ENCODE peak calls at places on chromosomes 11 and 22, in five cellular contexts. V is tibial nerve, Y is heart left ventricle, H is A549, S is aorta. M is an unnamed sample.

GRCh38 chr11:9855579-9856260 is 191.8 kb downstream of the SWAP70 start:
- DNase-seq in H (no peak), S (no peak), V (no peak), Y (no peak), M (no peak)

GRCh38 chr11:34631297-34631696 is 10.4 kb downstream of the EHF start:
- DNase-seq in H (no peak), S (no peak), V (no peak), Y (no peak), M (no peak)

GRCh38 chr11:19244084-19244483 is 3.3 kb upstream of the E2F8 start:
- DNase-seq in H (no peak), Y (no peak), S (no peak), V (no peak), M (no peak)

GRCh38 chr22:24969588-24970301 is 17.2 kb downstream of the KIAA1671 start:
- DNase-seq in H (no peak), V (peak; percentile 52), Y (peak; percentile 82), S (peak; percentile 77), M (peak; percentile 86)

GRCh38 chr11:123560001-123560400 is 94.4 kb downstream of the SCN3B start:
- DNase-seq in Y (peak; percentile 49), V (peak; percentile 16), H (no peak), S (peak; percentile 76), M (peak; percentile 28)

GRCh38 chr22:18033204-18033998 is 9.0 kb upstream of the MICAL3 start:
- DNase-seq in S (no peak), H (no peak), Y (peak; percentile 24), V (no peak), M (peak; percentile 79)

GRCh38 chr11:76750746-76751145 is 32.4 kb upstream of the TSKU start:
- DNase-seq in V (no peak), H (no peak), S (no peak), Y (no peak), M (no peak)

GRCh38 chr22:26846645-26847044 is 189.3 kb downstream of the MIAT start:
- DNase-seq in V (no peak), H (no peak), Y (no peak), S (no peak), M (no peak)

GRCh38 chr11:35390737-35391682 is 28.3 kb downstream of the SLC1A2 start:
- DNase-seq in V (no peak), Y (no peak), H (peak; percentile 37), S (no peak), M (no peak)

GRCh38 chr11:108616549-108616948 is 23.0 kb upstream of the EXPH5 start:
- DNase-seq in H (peak; percentile 79), Y (no peak), S (no peak), V (no peak), M (no peak)

GRCh38 chr11:68950268-68950667 is 30.5 kb downstream of the MRGPRD start:
- DNase-seq in S (no peak), Y (no peak), H (peak; percentile 68), V (no peak), M (no peak)

GRCh38 chr22:38097058-38097457 is 13.1 kb upstream of the SLC16A8 start:
- DNase-seq in Y (no peak), V (no peak), S (peak; percentile 29), H (no peak), M (no peak)

GRCh38 chr11:15197696-15198095 is 83.0 kb downstream of the INSC start:
- DNase-seq in Y (no peak), S (no peak), H (no peak), V (no peak), M (no peak)

GRCh38 chr11:126722006-126722736 is 278.4 kb downstream of the KIRREL3 start:
- DNase-seq in S (no peak), H (no peak), V (no peak), Y (no peak), M (no peak)

GRCh38 chr11:125945011-125945796 is 640 bp upstream of the VSIG10L2 start:
- DNase-seq in V (no peak), Y (no peak), S (no peak), H (no peak), M (no peak)

GRCh38 chr11:65014146-65014960 is at the start of gene ARL2:
- DNase-seq in H (peak; percentile 91), S (no peak), V (peak; percentile 15), Y (no peak), M (peak; percentile 47)

GRCh38 chr11:43269229-43269928 is 42.4 kb upstream of the API5 start:
- DNase-seq in V (no peak), H (no peak), Y (peak; percentile 25), S (no peak), M (no peak)

GRCh38 chr22:50479686-50480085 is 1.7 kb upstream of the ADM2 start:
- DNase-seq in H (no peak), S (no peak), Y (no peak), V (no peak), M (no peak)

GRCh38 chr11:2474059-2474901 is 29.5 kb downstream of the KCNQ1 start:
- DNase-seq in V (no peak), S (no peak), Y (no peak), H (no peak), M (peak; percentile 43)

GRCh38 chr22:36966851-36967535 is 52.3 kb downstream of the TST start:
- DNase-seq in H (no peak), V (no peak), S (no peak), Y (no peak), M (no peak)

GRCh38 chr22:31825513-31825912 is 71.7 kb downstream of the DEPDC5 start:
- DNase-seq in S (no peak), V (no peak), Y (no peak), H (no peak), M (no peak)

GRCh38 chr22:31818481-31819392 is 64.9 kb downstream of the DEPDC5 start:
- DNase-seq in Y (no peak), S (no peak), H (no peak), V (no peak), M (no peak)

GRCh38 chr22:31820655-31821054 is 66.8 kb downstream of the DEPDC5 start:
- DNase-seq in Y (no peak), H (no peak), S (no peak), V (no peak), M (no peak)

GRCh38 chr22:31822523-31822922 is 68.7 kb downstream of the DEPDC5 start:
- DNase-seq in V (no peak), H (no peak), Y (no peak), S (no peak), M (no peak)

DNA sequence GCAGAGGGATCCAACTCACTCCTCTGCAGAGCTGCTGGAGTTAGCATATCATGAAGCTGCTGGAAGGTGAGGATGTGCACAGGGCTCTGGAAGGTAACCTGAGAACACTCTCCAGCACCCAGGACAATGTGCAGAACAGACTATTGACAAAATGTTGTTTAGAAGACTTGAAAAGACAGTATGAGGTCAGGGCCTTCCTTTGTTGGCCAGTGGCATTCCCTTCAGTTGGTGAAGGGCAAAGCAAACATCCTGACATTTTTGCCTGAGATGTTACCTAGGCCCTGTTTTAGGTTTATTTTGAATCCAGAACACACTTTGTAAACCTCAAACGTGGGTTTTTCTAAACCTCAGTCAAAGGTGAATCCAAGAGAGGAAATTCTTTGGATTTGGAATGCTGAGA is 67.8 kb downstream of the DEPDC5 start:
- DNase-seq in Y (no peak), V (no peak), S (no peak), H (no peak), M (no peak)
- H3K9me3 ChIP-seq in Y (no peaks in the 10 kb centered on the region), V (no peaks in the 10 kb centered on the region), S (no peaks in the 10 kb centered on the region), H (no peaks in the 10 kb centered on the region), M (no peaks in the 10 kb centered on the region)

DNA sequence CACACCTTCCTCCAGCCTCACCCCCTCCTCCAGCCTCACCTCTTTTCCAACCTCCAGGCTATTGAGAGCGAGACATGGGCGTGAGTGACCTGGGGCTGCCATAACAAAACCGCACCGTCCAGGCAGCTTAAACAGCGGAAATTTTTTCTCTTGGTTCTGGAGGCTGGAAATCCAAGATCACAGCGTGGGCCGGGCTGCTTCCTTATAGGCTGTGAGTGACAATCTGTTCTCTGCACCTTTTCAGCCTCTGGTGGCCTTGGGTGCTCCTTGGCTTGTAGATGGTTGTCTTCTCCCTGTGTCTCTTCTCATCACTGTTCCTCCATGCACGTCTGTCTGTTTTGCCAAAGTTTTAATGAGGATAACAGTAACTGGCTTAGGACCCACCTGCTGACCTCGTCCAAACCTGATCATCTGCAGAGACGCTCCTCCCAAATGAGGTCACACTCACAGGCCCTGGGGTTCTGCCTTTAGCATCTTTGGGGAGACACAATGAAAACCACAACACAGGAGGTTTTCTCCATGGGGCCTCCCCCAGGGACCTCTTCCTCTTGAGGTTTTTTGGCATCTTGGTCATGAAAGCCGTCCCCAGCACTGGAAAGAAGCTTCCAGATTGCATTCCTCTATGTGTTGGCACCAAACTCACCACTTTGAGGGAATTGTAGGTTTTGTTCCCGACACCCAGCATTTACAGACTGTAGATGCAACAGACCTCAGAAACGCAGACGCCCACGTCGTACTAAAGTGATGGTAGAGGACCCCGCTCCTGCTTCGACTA is 878.1 kb downstream of the BRD1 start:
- DNase-seq in V (no peak), Y (no peak), S (no peak), H (no peak), M (no peak)
- H3K9me3 ChIP-seq in V (no peaks in the 10 kb centered on the region), Y (no peaks in the 10 kb centered on the region), S (no peaks in the 10 kb centered on the region), H (no peaks in the 10 kb centered on the region), M (no peaks in the 10 kb centered on the region)

DNA sequence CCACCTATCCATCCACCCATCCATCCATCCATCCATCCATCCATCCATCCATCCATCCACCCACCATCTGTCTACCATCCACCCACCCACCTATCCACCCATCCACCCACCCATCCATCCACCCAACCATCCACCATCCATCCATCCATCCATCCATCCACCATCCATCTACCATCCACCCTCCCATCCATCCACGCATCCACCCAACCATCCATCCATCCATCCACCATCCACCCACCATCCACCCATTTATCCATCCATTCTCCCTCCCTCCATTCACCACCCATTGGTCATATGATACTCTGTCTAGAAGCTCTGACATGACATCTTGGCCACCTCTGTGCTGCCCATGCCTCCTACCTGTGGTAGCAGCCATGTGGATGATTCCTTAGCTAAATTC is 31.7 kb downstream of the MUC2 start:
- DNase-seq in H (no peak), Y (no peak), V (no peak), S (no peak), M (no peak)
- H3K9me3 ChIP-seq in H (no peaks in the 10 kb centered on the region), Y (no peaks in the 10 kb centered on the region), V (no peaks in the 10 kb centered on the region), S (no peaks in the 10 kb centered on the region), M (no peaks in the 10 kb centered on the region)

GRCh38 chr22:20105456-20106204 is 10.3 kb upstream of the RANBP1 start:
- DNase-seq in V (no peak), S (peak; percentile 34), Y (no peak), H (no peak), M (no peak)

GRCh38 chr22:20099099-20099711 is 16.7 kb upstream of the RANBP1 start:
- DNase-seq in S (peak; percentile 12), H (no peak), Y (no peak), V (no peak), M (no peak)

GRCh38 chr22:20101638-20102037 is 14.3 kb upstream of the RANBP1 start:
- DNase-seq in Y (no peak), H (no peak), V (no peak), S (peak; percentile 34), M (no peak)

GRCh38 chr22:20106205-20106848 is 9.6 kb upstream of the RANBP1 start:
- DNase-seq in S (peak; percentile 25), Y (no peak), H (no peak), V (no peak), M (no peak)

DNA sequence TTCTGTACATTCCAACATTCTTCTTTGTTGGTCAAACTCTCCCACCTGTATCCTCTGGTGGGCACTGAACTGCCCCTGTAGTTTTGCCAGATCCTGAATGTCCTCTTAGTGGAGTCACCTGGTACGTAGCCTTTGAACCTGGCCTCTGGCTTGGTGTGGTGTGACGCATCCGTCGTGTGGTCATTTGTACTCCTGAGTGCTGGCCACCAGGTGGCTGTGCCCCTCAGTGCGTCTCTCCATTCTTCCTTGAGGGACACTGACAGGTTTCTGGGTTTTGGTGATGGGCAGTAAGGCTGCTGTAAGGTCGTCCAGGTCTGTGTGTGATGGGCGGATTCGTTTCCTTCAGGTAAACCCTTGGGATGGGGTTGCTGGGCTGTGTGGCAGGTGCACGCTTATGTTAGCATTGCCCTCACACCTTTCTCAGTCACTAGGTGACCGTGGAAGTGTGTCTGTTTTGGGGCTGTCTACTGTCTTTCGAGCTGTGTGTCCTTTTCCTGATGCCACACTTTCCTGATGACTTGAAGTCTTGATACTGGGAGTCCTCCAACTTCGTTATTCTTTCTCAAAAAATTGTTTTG is 13.6 kb upstream of the RANBP1 start:
- DNase-seq in H (no peak), Y (no peak), V (no peak), S (peak; percentile 36), M (no peak)
- H3K9me3 ChIP-seq in H (no peaks in the 10 kb centered on the region), Y (peaks cover 1% of the 10 kb centered on the region), V (no peaks in the 10 kb centered on the region), S (no peaks in the 10 kb centered on the region), M (no peaks in the 10 kb centered on the region)